ENCODE peak calls at places on chromosomes 3 and 15, in nine cellular contexts. E, T, I, X, N, K, B, Q and M are unnamed samples.

GRCh38 chr15:23846218-23846617 is 159.1 kb upstream of the NDN start:
- DNase-seq in E (no peak), T (no peak), I (no peak), X (no peak), N (no peak), K (no peak), B (no peak), Q (no peak), M (no peak)

GRCh38 chr15:90582553-90582952 is 52.8 kb downstream of the CRTC3 start:
- DNase-seq in E (no peak), T (no peak), I (no peak), X (no peak), N (no peak), K (no peak), B (no peak), Q (no peak), M (no peak)

GRCh38 chr3:110849060-110849459 is 222.6 kb upstream of the NECTIN3 start:
- DNase-seq in E (no peak), T (no peak), I (no peak), X (no peak), N (no peak), K (no peak), B (no peak), Q (no peak), M (no peak)

GRCh38 chr3:70597312-70597711 is 284.9 kb upstream of the MDFIC2 start:
- DNase-seq in E (no peak), T (no peak), I (no peak), X (no peak), N (no peak), K (no peak), B (no peak), Q (no peak), M (no peak)

GRCh38 chr3:94285874-94286273 is 223.0 kb downstream of the NSUN3 start:
- DNase-seq in E (no peak), T (no peak), I (peak; percentile 15), X (no peak), N (no peak), K (no peak), B (no peak), Q (peak; percentile 0), M (no peak)

GRCh38 chr3:38353151-38353550 is 6.6 kb downstream of the XYLB start:
- DNase-seq in E (no peak), T (no peak), I (peak; percentile 24), X (no peak), N (no peak), K (no peak), B (no peak), Q (no peak), M (no peak)

GRCh38 chr3:131217296-131217741 is 164.3 kb upstream of the NUDT16 start:
- DNase-seq in E (no peak), T (no peak), I (peak; percentile 73), X (no peak), N (no peak), K (no peak), B (no peak), Q (no peak), M (no peak)

GRCh38 chr3:14170569-14171159 is 7.7 kb downstream of the XPC start:
- DNase-seq in E (no peak), T (no peak), I (peak; percentile 65), X (no peak), N (no peak), K (no peak), B (no peak), Q (no peak), M (no peak)

GRCh38 chr3:184568918-184569829 is 7.6 kb downstream of the EPHB3 start:
- DNase-seq in E (no peak), T (peak; percentile 36), I (peak; percentile 90), X (peak; percentile 31), N (no peak), K (no peak), B (peak; percentile 97), Q (peak; percentile 44), M (peak; percentile 83)

GRCh38 chr3:57544181-57545125 is at the start of gene DNAH12:
- DNase-seq in E (no peak), T (peak; percentile 61), I (peak; percentile 45), X (no peak), N (peak; percentile 80), K (no peak), B (no peak), Q (peak; percentile 14), M (no peak)

GRCh38 chr3:89434621-89435380 is 327.4 kb downstream of the EPHA3 start:
- DNase-seq in E (no peak), T (no peak), I (no peak), X (no peak), N (no peak), K (no peak), B (no peak), Q (no peak), M (no peak)

GRCh38 chr3:13069495-13069894 is 3.7 kb downstream of the IQSEC1 start:
- DNase-seq in E (no peak), T (no peak), I (no peak), X (no peak), N (no peak), K (no peak), B (no peak), Q (no peak), M (no peak)

GRCh38 chr15:78988361-78988911 is 43.6 kb upstream of the CTSH start:
- DNase-seq in E (no peak), T (no peak), I (peak; percentile 98), X (peak; percentile 11), N (no peak), K (no peak), B (peak; percentile 75), Q (no peak), M (peak; percentile 58)

GRCh38 chr3:47005212-47006144 is 26.0 kb downstream of the NBEAL2 start:
- DNase-seq in E (no peak), T (no peak), I (no peak), X (no peak), N (no peak), K (no peak), B (peak; percentile 17), Q (no peak), M (no peak)

GRCh38 chr3:122294365-122294764 is 30.7 kb upstream of the CSTA start:
- DNase-seq in E (no peak), T (no peak), I (no peak), X (no peak), N (no peak), K (no peak), B (no peak), Q (no peak), M (no peak)

GRCh38 chr15:46080018-46080417 is 445.2 kb downstream of the SQOR start:
- DNase-seq in E (no peak), T (peak; percentile 24), I (no peak), X (no peak), N (no peak), K (no peak), B (no peak), Q (no peak), M (no peak)

GRCh38 chr3:125141596-125142417 is 70.7 kb downstream of the SLC12A8 start:
- DNase-seq in E (peak; percentile 55), T (no peak), I (peak; percentile 52), X (peak; percentile 14), N (peak; percentile 41), K (no peak), B (peak; percentile 54), Q (no peak), M (no peak)

GRCh38 chr3:55445551-55445950 is 41.6 kb downstream of the WNT5A start:
- DNase-seq in E (no peak), T (no peak), I (no peak), X (no peak), N (no peak), K (no peak), B (no peak), Q (no peak), M (no peak)

GRCh38 chr3:42224178-42224577 is 41.8 kb downstream of the CCK start:
- DNase-seq in E (no peak), T (no peak), I (no peak), X (no peak), N (no peak), K (no peak), B (no peak), Q (no peak), M (no peak)

GRCh38 chr15:66808181-66808824 is 106.3 kb downstream of the SMAD6 start:
- DNase-seq in E (no peak), T (no peak), I (no peak), X (no peak), N (no peak), K (no peak), B (no peak), Q (no peak), M (no peak)

GRCh38 chr3:9298236-9298635 is 48.8 kb upstream of the SRGAP3 start:
- DNase-seq in E (no peak), T (no peak), I (no peak), X (no peak), N (no peak), K (no peak), B (no peak), Q (no peak), M (no peak)

GRCh38 chr3:1196997-1197396 is 104.2 kb downstream of the CNTN6 start:
- DNase-seq in E (no peak), T (no peak), I (no peak), X (no peak), N (no peak), K (no peak), B (no peak), Q (no peak), M (no peak)

GRCh38 chr15:56393277-56393676 is 28.1 kb downstream of the TEX9 start:
- DNase-seq in E (no peak), T (no peak), I (no peak), X (no peak), N (no peak), K (no peak), B (no peak), Q (no peak), M (no peak)

GRCh38 chr3:24474862-24475261 is 19.8 kb downstream of the THRB start:
- DNase-seq in E (no peak), T (no peak), I (no peak), X (no peak), N (no peak), K (no peak), B (no peak), Q (no peak), M (no peak)

GRCh38 chr3:88807471-88808090 is 299.8 kb upstream of the EPHA3 start:
- DNase-seq in E (no peak), T (no peak), I (peak; percentile 52), X (no peak), N (no peak), K (no peak), B (no peak), Q (no peak), M (no peak)

GRCh38 chr3:159032311-159032710 is 230.5 kb downstream of the MFSD1 start:
- DNase-seq in E (no peak), T (no peak), I (no peak), X (no peak), N (no peak), K (no peak), B (no peak), Q (no peak), M (no peak)

GRCh38 chr15:90633361-90633760 is 83.8 kb upstream of the BLM start:
- DNase-seq in E (no peak), T (no peak), I (no peak), X (no peak), N (no peak), K (no peak), B (no peak), Q (no peak), M (no peak)

GRCh38 chr3:64046527-64046926 is 23.2 kb upstream of the PSMD6 start:
- DNase-seq in E (no peak), T (no peak), I (no peak), X (no peak), N (no peak), K (no peak), B (no peak), Q (no peak), M (no peak)